ENCODE peak calls at places on chromosomes 7 and 10, in five cellular contexts. Q, U, C, X and L are unnamed samples. For H3K36me3, the result is how much of the 10 kb centered on the place peaks cover.

GRCh38 chr7:47576031-47576908 is 5.6 kb downstream of the TNS3 start:
- DNase-seq in X (peak), C (no peak), U (no peak), Q (peak), L (peak)

GRCh38 chr10:4806534-4806933 is 19.5 kb upstream of the AKR1E2 start:
- DNase-seq in U (no peak), Q (no peak), X (no peak), C (no peak), L (no peak)

GRCh38 chr7:3439333-3440030 is 138.4 kb downstream of the SDK1 start:
- DNase-seq in C (no peak), X (no peak), U (no peak), Q (peak), L (no peak)

GRCh38 chr10:80664071-80664680 is 126.5 kb downstream of the SH2D4B start:
- DNase-seq in U (peak), X (peak), C (no peak), Q (peak), L (peak)

GRCh38 chr10:87712913-87713616 is 53.4 kb downstream of the PAPSS2 start:
- DNase-seq in C (no peak), U (no peak), Q (no peak), X (no peak), L (no peak)

GRCh38 chr7:20444041-20444440 is 113.3 kb downstream of the ITGB8 start:
- DNase-seq in X (no peak), C (no peak), Q (no peak), U (no peak), L (no peak)

GRCh38 chr7:154289119-154289518 is 236.9 kb downstream of the DPP6 start:
- DNase-seq in X (no peak), Q (no peak), C (no peak), U (no peak), L (no peak)

GRCh38 chr10:8137726-8138125 is 83.2 kb downstream of the GATA3 start:
- DNase-seq in Q (no peak), X (no peak), C (peak), U (no peak), L (no peak)

GRCh38 chr10:114962441-114962840 is 24.4 kb downstream of the TRUB1 start:
- DNase-seq in Q (no peak), C (no peak), X (peak), U (no peak), L (no peak)

GRCh38 chr10:51718804-51719291 is 19.5 kb upstream of the CSTF2T start:
- DNase-seq in X (peak), Q (peak), C (no peak), U (no peak), L (no peak)

GRCh38 chr10:71512213-71512745 is 115.6 kb downstream of the CDH23 start:
- DNase-seq in X (no peak), U (no peak), C (no peak), Q (no peak), L (no peak)

GRCh38 chr7:137590071-137590470 is 246.5 kb upstream of the PTN start:
- DNase-seq in U (no peak), X (no peak), Q (no peak), C (no peak), L (no peak)

GRCh38 chr10:101827919-101828600 is 9.8 kb upstream of the OGA start:
- DNase-seq in X (no peak), Q (no peak), C (no peak), U (no peak), L (no peak)

GRCh38 chr7:20172736-20173334 is 44.3 kb downstream of the MACC1 start:
- DNase-seq in U (peak), Q (peak), X (peak), C (peak), L (peak)

GRCh38 chr7:140349172-140349771 is 49.1 kb downstream of the SLC37A3 start:
- DNase-seq in X (no peak), C (no peak), Q (no peak), U (no peak), L (no peak)

GRCh38 chr10:4662576-4663161 is 163.3 kb upstream of the AKR1E2 start:
- DNase-seq in Q (no peak), U (no peak), C (no peak), X (no peak), L (peak)

GRCh38 chr10:6386346-6386745 is 183.6 kb downstream of the PFKFB3 start:
- DNase-seq in U (no peak), C (no peak), X (no peak), Q (no peak), L (no peak)

GRCh38 chr10:6385683-6386082 is 183.0 kb downstream of the PFKFB3 start:
- DNase-seq in Q (peak), U (no peak), C (no peak), X (no peak), L (no peak)

GRCh38 chr10:6384031-6384430 is 181.3 kb downstream of the PFKFB3 start:
- DNase-seq in X (no peak), Q (no peak), U (no peak), C (no peak), L (no peak)

GRCh38 chr10:6383099-6383812 is 180.5 kb downstream of the PFKFB3 start:
- DNase-seq in C (no peak), Q (no peak), U (no peak), X (no peak), L (no peak)

GRCh38 chr10:6384847-6385246 is 182.1 kb downstream of the PFKFB3 start:
- DNase-seq in C (no peak), U (no peak), X (no peak), Q (no peak), L (no peak)
- H3K27ac ChIP-seq in C (no peak), U (no peak), X (no peak), Q (no peak), L (no peak)

GRCh38 chr10:133280391-133281059 is 3.9 kb upstream of the ADAM8 start:
- DNase-seq in C (no peak), U (no peak), X (no peak), Q (no peak), L (no peak)

GRCh38 chr10:133279266-133279960 is 2.7 kb upstream of the ADAM8 start:
- DNase-seq in U (no peak), Q (peak), C (no peak), X (no peak), L (no peak)

GRCh38 chr10:133281628-133282372 is 5.1 kb upstream of the ADAM8 start:
- DNase-seq in C (no peak), X (no peak), Q (no peak), U (no peak), L (no peak)

GRCh38 chr10:133279961-133280283 is 3.3 kb upstream of the ADAM8 start:
- DNase-seq in Q (no peak), C (no peak), U (no peak), X (no peak), L (no peak)

GRCh38 chr10:133281084-133281483 is 4.4 kb upstream of the ADAM8 start:
- DNase-seq in U (no peak), C (no peak), X (no peak), Q (no peak), L (no peak)
- H3K36me3 ChIP-seq in U (under half), C (under half), X (under half), Q (under half), L (half or more)

GRCh38 chr7:116730097-116731018 is 58.4 kb downstream of the MET start:
- DNase-seq in U (no peak), C (no peak), Q (peak), X (no peak), L (no peak)
- H3K27ac ChIP-seq in U (no peak), C (no peak), Q (no peak), X (no peak), L (no peak)

GRCh38 chr10:285216-285967 is 150.1 kb downstream of the ZMYND11 start:
- DNase-seq in X (no peak), U (no peak), C (no peak), Q (no peak), L (peak)
- H3K36me3 ChIP-seq in X (under half), U (under half), C (under half), Q (under half), L (under half)

GRCh38 chr10:120429395-120429794 is 27.6 kb upstream of the PLPP4 start:
- DNase-seq in X (no peak), C (no peak), U (no peak), Q (no peak), L (no peak)

GRCh38 chr10:120431356-120431755 is 25.7 kb upstream of the PLPP4 start:
- DNase-seq in Q (no peak), U (no peak), C (no peak), X (no peak), L (no peak)

GRCh38 chr10:120436431-120437142 is 20.4 kb upstream of the PLPP4 start:
- DNase-seq in U (no peak), Q (peak), X (no peak), C (no peak), L (no peak)

GRCh38 chr10:120432209-120432608 is 24.8 kb upstream of the PLPP4 start:
- DNase-seq in Q (no peak), C (no peak), U (no peak), X (no peak), L (no peak)

GRCh38 chr10:120433176-120433575 is 23.9 kb upstream of the PLPP4 start:
- DNase-seq in X (no peak), Q (no peak), C (no peak), U (no peak), L (no peak)
- H3K27ac ChIP-seq in X (no peak), Q (no peak), C (no peak), U (no peak), L (no peak)